ENCODE peak calls at places on chromosomes 11 and 22, in six cellular contexts. Q is colonic mucosa; F is activated effector memory CD4-positive, alpha-beta T cell treated with Interleukin-2 at 50 U/mL for 16 hours; E is activated gamma-delta T cell treated with Interleukin-2 at 50 U/mL for 16 hours; X is HFFc6; V is RWPE1. Z is an unnamed sample.

GRCh38 chr11:44954051-44954906 is 3.6 kb upstream of the TP53I11 start:
- DNase-seq in E (no peak), F (no peak), V (no peak), Q (no peak), X (no peak), Z (no peak)

GRCh38 chr11:69480547-69481392 is 693 bp upstream of the LINC01488 start:
- DNase-seq in V (no peak), Q (peak), E (no peak), F (no peak), X (no peak), Z (no peak)

GRCh38 chr11:61111060-61111435 is 8.8 kb downstream of the CD5 start:
- DNase-seq in X (no peak), Q (no peak), V (no peak), E (no peak), F (no peak), Z (no peak)

GRCh38 chr11:125429174-125429707 is 66.8 kb downstream of the FEZ1 start:
- DNase-seq in X (peak), V (peak), E (peak), F (no peak), Q (peak), Z (peak)

GRCh38 chr22:35437038-35437437 is 37.1 kb downstream of the MCM5 start:
- DNase-seq in V (peak), E (no peak), Q (no peak), F (no peak), X (no peak), Z (no peak)

GRCh38 chr22:46734830-46735453 is 3.1 kb downstream of the CERK start:
- DNase-seq in F (peak), V (no peak), E (peak), X (no peak), Q (peak), Z (no peak)

GRCh38 chr11:1906623-1907423 is 12.7 kb upstream of the TNNT3 start:
- DNase-seq in V (no peak), E (no peak), F (no peak), X (no peak), Q (no peak), Z (no peak)

GRCh38 chr11:78060533-78060932 is 3.1 kb upstream of the THRSP start:
- DNase-seq in V (no peak), X (no peak), Q (no peak), E (no peak), F (no peak), Z (no peak)

GRCh38 chr22:17106785-17107546 is 14.2 kb downstream of the TMEM121B start:
- DNase-seq in X (no peak), Q (no peak), V (no peak), E (no peak), F (peak), Z (no peak)

GRCh38 chr11:126115253-126115540 is 52.5 kb upstream of the CDON start:
- DNase-seq in E (no peak), X (no peak), F (no peak), V (no peak), Q (peak), Z (no peak)

GRCh38 chr11:118619444-118620205 is 12.2 kb downstream of the PHLDB1 start:
- DNase-seq in X (peak), F (no peak), E (no peak), Q (no peak), V (peak), Z (peak)

GRCh38 chr11:92417326-92417725 is 192.7 kb downstream of the FAT3 start:
- DNase-seq in F (no peak), Q (no peak), E (no peak), X (no peak), V (no peak), Z (no peak)

GRCh38 chr11:123251656-123252344 is 56.8 kb upstream of the CLMP start:
- DNase-seq in F (no peak), Q (peak), E (no peak), X (no peak), V (no peak), Z (peak)

GRCh38 chr22:21966643-21967516 is 14.2 kb upstream of the PPM1F start:
- DNase-seq in V (no peak), E (no peak), F (no peak), Q (no peak), X (no peak), Z (no peak)

GRCh38 chr22:31192513-31192912 is 19.6 kb upstream of the LIMK2 start:
- DNase-seq in E (no peak), X (no peak), Q (no peak), F (no peak), V (no peak), Z (no peak)

GRCh38 chr11:73333173-73333572 is 25.1 kb downstream of the ARHGEF17 start:
- DNase-seq in E (no peak), X (no peak), F (no peak), V (no peak), Q (no peak), Z (no peak)

GRCh38 chr22:49925525-49926128 is 7.2 kb downstream of the CRELD2 start:
- DNase-seq in X (no peak), Q (no peak), F (peak), E (peak), V (no peak), Z (peak)

GRCh38 chr11:73430326-73430725 is 54.1 kb downstream of the RELT start:
- DNase-seq in X (no peak), V (no peak), E (no peak), F (no peak), Q (no peak), Z (no peak)

GRCh38 chr22:40046126-40046525 is 51.4 kb downstream of the FAM83F start:
- DNase-seq in F (no peak), E (no peak), Q (no peak), V (no peak), X (no peak), Z (no peak)

GRCh38 chr22:36432592-36433317 is 45.0 kb upstream of the MYH9 start:
- DNase-seq in V (no peak), Q (no peak), F (no peak), X (no peak), E (no peak), Z (no peak)

GRCh38 chr11:2752923-2753322 is 53.1 kb upstream of the KCNQ1OT1 start:
- DNase-seq in Q (no peak), F (no peak), E (no peak), V (no peak), X (no peak), Z (no peak)

GRCh38 chr11:113835306-113835705 is 40.1 kb downstream of the USP28 start:
- DNase-seq in E (no peak), F (no peak), X (no peak), V (no peak), Q (no peak), Z (no peak)